ENCODE peak calls at places on chromosomes 11 and 22, in four cellular contexts. A is neuronal stem cell, L is IMR-90, W is mesendoderm. G is an unnamed sample. For H3K4me1, the result is how much of the 10 kb centered on the place peaks cover.

GRCh38 chr22:36546092-36546804 is 17.3 kb upstream of the EIF3D start:
- DNase-seq in A (peak), L (peak), W (peak), G (no peak)

GRCh38 chr11:64250875-64251721 is at the start of gene PLCB3:
- DNase-seq in A (peak), L (no peak), W (peak), G (no peak)

GRCh38 chr22:37210041-37210803 is 2.1 kb downstream of the SSTR3 start:
- DNase-seq in A (no peak), L (no peak), W (no peak), G (no peak)

GRCh38 chr11:71305451-71306125 is 53.2 kb upstream of the SHANK2 start:
- DNase-seq in A (no peak), L (no peak), W (no peak), G (peak)

GRCh38 chr11:60155928-60156327 is 27.0 kb downstream of the MS4A6A start:
- DNase-seq in A (no peak), L (no peak), W (peak), G (no peak)

GRCh38 chr11:108592591-108593213 is 866 bp downstream of the EXPH5 start:
- DNase-seq in A (peak), L (no peak), W (no peak), G (peak)

GRCh38 chr11:70278994-70279393 is 8.5 kb downstream of the PPFIA1 start:
- DNase-seq in A (no peak), L (no peak), W (no peak), G (no peak)

GRCh38 chr11:125375146-125375545 is 120.9 kb downstream of the FEZ1 start:
- DNase-seq in A (no peak), L (no peak), W (no peak), G (no peak)

GRCh38 chr11:110337570-110338193 is 41.3 kb upstream of the RDX start:
- DNase-seq in A (no peak), L (peak), W (peak), G (peak)

DNA sequence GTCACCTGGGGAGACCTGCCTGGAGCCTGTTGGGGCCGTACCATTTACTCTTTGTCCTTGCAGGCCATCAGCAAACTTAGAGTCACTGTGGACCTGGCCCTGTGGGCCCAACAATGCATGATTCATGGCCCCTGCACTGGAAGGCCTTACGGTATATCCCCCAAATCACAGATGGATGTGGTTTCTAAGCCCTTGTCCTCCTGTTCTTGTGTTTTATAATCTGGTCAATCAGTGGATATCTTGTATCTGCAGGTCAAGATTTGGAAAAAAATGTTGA is 6.2 kb downstream of the TSKU start:
- DNase-seq in A (no peak), L (no peak), W (no peak), G (no peak)
- H3K4me1 ChIP-seq in A (under half), L (under half), W (under half), G (under half)

DNA sequence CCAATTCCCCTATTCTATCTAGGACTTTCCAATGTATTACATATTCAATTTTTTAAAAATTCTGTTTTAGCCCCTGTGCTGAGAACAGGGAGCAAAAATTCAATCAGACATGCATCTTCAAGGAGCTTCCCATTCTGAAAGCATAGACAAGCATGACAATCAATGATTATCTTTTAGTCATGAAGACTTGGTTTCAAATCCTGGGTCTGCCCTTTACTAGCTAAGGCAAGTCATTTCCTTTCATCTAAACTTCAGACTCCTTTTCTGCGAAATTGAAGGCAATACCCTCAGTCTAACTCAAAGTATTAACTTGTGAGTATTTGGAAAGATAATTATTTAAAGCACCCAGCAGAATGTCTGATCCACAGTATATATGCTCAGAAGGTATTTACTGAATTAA is 24.1 kb downstream of the PAK1 start:
- DNase-seq in A (no peak), L (no peak), W (no peak), G (no peak)
- H3K4me2 ChIP-seq in A (no peak), L (no peak), W (no peak), G (no peak)

DNA sequence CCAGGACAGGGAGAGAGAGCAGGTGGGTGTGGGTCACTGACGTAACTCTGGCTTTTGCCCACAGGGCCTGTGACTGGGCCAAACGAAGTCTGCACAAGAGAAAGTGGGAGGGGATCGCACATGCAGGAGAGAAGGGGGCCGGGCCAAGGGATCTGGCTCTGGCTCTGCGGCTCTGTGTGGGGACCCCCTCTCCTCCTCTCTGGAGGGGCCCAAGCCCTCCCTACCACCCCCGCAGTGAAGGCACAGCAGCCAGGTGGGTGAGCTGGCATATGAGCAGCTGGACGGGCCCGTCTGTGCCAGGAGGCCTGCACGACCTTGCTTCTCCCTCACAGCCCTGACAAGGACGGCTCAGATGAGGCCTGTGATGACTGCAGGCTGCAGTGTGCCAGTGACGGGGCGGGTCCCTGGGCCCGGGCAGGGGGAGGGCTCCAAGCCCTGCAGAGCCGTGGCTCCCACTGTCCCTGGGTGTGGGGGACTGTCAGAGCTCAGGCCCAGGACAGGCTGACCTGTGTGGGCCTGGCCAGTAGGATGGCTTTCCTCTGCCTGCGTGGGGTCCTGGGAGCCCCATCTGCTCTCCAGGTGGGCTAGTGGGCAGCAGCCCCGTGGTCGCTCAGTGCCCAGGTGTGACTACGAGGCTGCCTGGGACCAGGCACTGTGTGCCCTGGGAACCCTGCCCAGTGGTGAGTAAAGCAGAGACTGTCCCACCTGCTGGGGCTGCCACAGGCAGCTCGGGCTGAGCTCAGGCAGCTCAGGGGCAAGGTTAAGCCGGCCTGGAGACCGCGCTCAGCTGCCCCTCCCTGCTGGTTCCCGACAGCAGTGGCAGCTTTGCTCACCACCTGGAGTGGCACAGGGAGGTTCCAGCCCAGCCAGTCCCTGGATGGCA is 22.2 kb downstream of the MRGPRG start:
- DNase-seq in A (no peak), L (no peak), W (no peak), G (no peak)
- H2AK5ac ChIP-seq in A (peak), L (no peak), W (no peak), G (no peak)

GRCh38 chr11:73322111-73322985 is 14.3 kb downstream of the ARHGEF17 start:
- DNase-seq in A (no peak), L (peak), W (no peak), G (no peak)

GRCh38 chr11:73323464-73323863 is 15.4 kb downstream of the ARHGEF17 start:
- DNase-seq in A (no peak), L (peak), W (peak), G (peak)

GRCh38 chr11:73322986-73323306 is 14.9 kb downstream of the ARHGEF17 start:
- DNase-seq in A (no peak), L (no peak), W (no peak), G (no peak)

GRCh38 chr11:73320786-73321325 is 12.8 kb downstream of the ARHGEF17 start:
- DNase-seq in A (no peak), L (peak), W (no peak), G (no peak)

GRCh38 chr11:73321342-73322110 is 13.4 kb downstream of the ARHGEF17 start:
- DNase-seq in A (no peak), L (peak), W (no peak), G (no peak)
- H3K4me1 ChIP-seq in A (under half), L (half or more), W (under half), G (half or more)